ENCODE peak calls at places on chromosome 7, in five cellular contexts. N, B, D, C and I are unnamed samples.

GRCh38 chr7:45511721-45512422 is 62.3 kb upstream of the ADCY1 start:
- DNase-seq in N (no peak), B (no peak), D (no peak), C (no peak), I (no peak)

GRCh38 chr7:27262121-27262520 is 19.5 kb downstream of the EVX1 start:
- DNase-seq in N (no peak), B (no peak), D (no peak), C (no peak), I (no peak)

GRCh38 chr7:149598721-149599308 is 101.2 kb upstream of the ZNF746 start:
- DNase-seq in N (no peak), B (no peak), D (peak), C (no peak), I (peak)

GRCh38 chr7:155287229-155287935 is 10.3 kb upstream of the INSIG1 start:
- DNase-seq in N (no peak), B (no peak), D (no peak), C (no peak), I (no peak)

GRCh38 chr7:73701357-73701995 is 18.0 kb downstream of the STX1A start:
- DNase-seq in N (no peak), B (no peak), D (peak), C (no peak), I (no peak)

GRCh38 chr7:87599336-87599735 is 1.3 kb downstream of the ABCB1 start:
- DNase-seq in N (no peak), B (no peak), D (no peak), C (no peak), I (no peak)

GRCh38 chr7:4709187-4709586 is 27.1 kb downstream of the FOXK1 start:
- DNase-seq in N (no peak), B (no peak), D (no peak), C (no peak), I (no peak)

GRCh38 chr7:16697507-16698199 is 51.7 kb downstream of the BZW2 start:
- DNase-seq in N (no peak), B (no peak), D (no peak), C (no peak), I (no peak)

GRCh38 chr7:50534690-50535290 is 30.4 kb downstream of the DDC start:
- DNase-seq in N (no peak), B (no peak), D (peak), C (no peak), I (peak)

GRCh38 chr7:54429106-54429505 is 113.1 kb upstream of the VSTM2A start:
- DNase-seq in N (no peak), B (no peak), D (no peak), C (no peak), I (no peak)

DNA sequence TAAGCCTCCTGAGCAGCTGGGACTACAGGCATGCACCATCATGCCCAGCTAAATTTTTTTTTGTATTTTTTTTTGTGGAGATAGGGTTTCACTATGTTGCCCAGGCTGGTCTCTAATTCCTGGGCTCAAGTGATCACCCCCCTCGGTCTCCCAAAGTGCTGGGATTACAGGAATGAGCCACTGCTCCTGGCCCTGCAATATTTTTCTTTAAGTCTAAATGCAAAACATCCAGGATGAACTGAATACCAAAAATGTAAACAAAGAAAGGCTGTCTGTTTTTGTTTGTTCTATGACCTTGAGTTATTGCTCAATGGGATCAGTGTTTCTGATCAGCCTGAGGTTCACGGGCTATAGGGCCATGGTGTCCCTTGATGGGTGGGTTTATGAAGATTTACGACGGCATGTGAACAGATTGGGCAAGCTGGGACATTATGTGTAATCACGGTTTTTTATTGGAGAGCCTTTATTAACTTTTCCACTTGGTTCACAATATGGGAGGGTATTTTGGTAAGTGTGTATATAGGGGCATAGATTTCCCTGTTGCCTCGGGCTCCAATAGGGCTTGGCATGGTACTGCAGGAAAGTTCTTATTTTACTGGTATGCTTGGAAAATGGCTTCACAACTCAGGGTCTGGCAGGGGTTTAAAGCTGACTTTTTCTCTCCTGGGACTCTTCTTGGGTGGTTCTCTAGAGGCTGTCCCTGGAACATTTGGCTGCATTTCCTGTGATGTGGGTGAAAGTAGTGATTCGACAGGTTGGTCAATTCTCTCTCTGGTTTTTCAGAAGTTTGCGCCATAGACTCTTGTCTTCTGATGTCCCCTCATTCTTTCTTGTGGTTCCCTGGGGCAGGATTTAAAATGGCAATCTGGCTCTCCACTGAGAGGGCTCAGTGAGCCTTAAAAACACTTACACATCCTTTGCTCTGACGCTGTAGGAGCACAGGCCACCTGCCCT is 41.6 kb downstream of the MRPS33 start:
- DNase-seq in N (no peak), B (no peak), D (no peak), C (no peak), I (no peak)
- H3K27ac ChIP-seq in N (no peak), B (no peak), D (no peak), C (no peak), I (no peak)

GRCh38 chr7:151744051-151744580 is 132.8 kb downstream of the PRKAG2 start:
- DNase-seq in N (no peak), B (no peak), D (no peak), C (no peak), I (no peak)

GRCh38 chr7:151745090-151745638 is 131.8 kb downstream of the PRKAG2 start:
- DNase-seq in N (peak), B (peak), D (peak), C (peak), I (peak)

GRCh38 chr7:151742713-151743480 is 134.0 kb downstream of the PRKAG2 start:
- DNase-seq in N (no peak), B (no peak), D (no peak), C (no peak), I (no peak)

GRCh38 chr7:151744656-151745055 is 132.3 kb downstream of the PRKAG2 start:
- DNase-seq in N (no peak), B (no peak), D (no peak), C (no peak), I (no peak)

GRCh38 chr7:151743481-151743983 is 133.4 kb downstream of the PRKAG2 start:
- DNase-seq in N (no peak), B (no peak), D (no peak), C (no peak), I (no peak)
- H3K27ac ChIP-seq in N (peak), B (no peak), D (peak), C (no peak), I (no peak)

GRCh38 chr7:116417593-116418345 is 81.8 kb upstream of the CAV2 start:
- DNase-seq in N (no peak), B (no peak), D (no peak), C (no peak), I (no peak)
- H3K27ac ChIP-seq in N (no peak), B (no peak), D (peak), C (no peak), I (peak)

DNA sequence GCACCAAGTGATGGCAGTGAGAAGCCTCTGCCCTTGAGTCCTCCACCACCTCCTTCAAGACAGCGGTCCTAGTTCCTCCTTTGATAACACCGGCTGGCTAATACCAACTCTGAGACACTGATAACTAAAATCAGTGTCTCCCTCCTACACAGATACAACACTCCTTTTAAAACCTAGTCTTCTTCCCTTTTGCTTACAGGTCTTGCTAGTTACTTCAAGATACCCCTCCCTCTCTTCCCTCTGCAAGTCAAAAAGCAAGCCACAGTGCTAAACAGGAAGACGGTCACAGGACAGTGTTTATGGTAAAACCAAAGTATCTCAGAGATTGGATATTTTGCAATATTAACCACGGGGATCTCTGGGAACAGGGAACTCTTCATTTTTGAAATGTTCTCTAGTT is 4.6 kb downstream of the AKR1B1 start:
- DNase-seq in N (no peak), B (peak), D (no peak), C (no peak), I (no peak)
- H3K27ac ChIP-seq in N (peak), B (no peak), D (no peak), C (peak), I (no peak)

GRCh38 chr7:106073701-106074100 is 38.4 kb downstream of the SYPL1 start:
- DNase-seq in N (no peak), B (no peak), D (no peak), C (no peak), I (no peak)

GRCh38 chr7:106074257-106074656 is 37.9 kb downstream of the SYPL1 start:
- DNase-seq in N (no peak), B (no peak), D (no peak), C (no peak), I (no peak)

GRCh38 chr7:106071999-106072714 is 40.0 kb downstream of the SYPL1 start:
- DNase-seq in N (no peak), B (no peak), D (no peak), C (no peak), I (no peak)

GRCh38 chr7:106071356-106071998 is 40.6 kb downstream of the SYPL1 start:
- DNase-seq in N (no peak), B (no peak), D (no peak), C (peak), I (peak)

GRCh38 chr7:106072715-106073091 is 39.4 kb downstream of the SYPL1 start:
- DNase-seq in N (no peak), B (no peak), D (no peak), C (no peak), I (no peak)
- H3K27ac ChIP-seq in N (peak), B (peak), D (no peak), C (peak), I (peak)

GRCh38 chr7:143443153-143443552 is at the start of gene TAS2R60:
- DNase-seq in N (no peak), B (no peak), D (no peak), C (no peak), I (no peak)
- H3K27ac ChIP-seq in N (no peak), B (no peak), D (no peak), C (no peak), I (no peak)